ENCODE peak calls at places on chromosomes 16 and 17, in ten cellular contexts. J is stimulated activated CD4-positive, alpha-beta T cell treated with anti-CD3 and anti-CD28 coated beads, TNF-alpha, amount 100 ng/mL, for 4 hours; F is T-helper 9 cell; O is AG08395; P is effector memory CD4-positive, alpha-beta T cell; W is A172; S is DMS53; U is tibial nerve; C is kidney epithelial cell; E is EL. L is an unnamed sample.

GRCh38 chr16:47037396-47037745 is 63.9 kb upstream of the DNAJA2 start:
- DNase-seq in J (no peak), F (peak), O (peak), P (no peak), W (no peak), S (peak), U (no peak), C (no peak), E (no peak), L (peak)

GRCh38 chr16:3187798-3188674 is at the start of gene OR1F1:
- DNase-seq in J (no peak), F (peak), O (peak), P (peak), W (peak), S (peak), U (no peak), C (no peak), E (peak), L (peak)

GRCh38 chr17:77872199-77872598 is 86.3 kb upstream of the TNRC6C start:
- DNase-seq in J (no peak), F (peak), O (no peak), P (no peak), W (no peak), S (no peak), U (no peak), C (no peak), E (no peak), L (no peak)

GRCh38 chr16:54493076-54493475 is 206.5 kb upstream of the IRX3 start:
- DNase-seq in J (no peak), F (no peak), O (peak), P (no peak), W (peak), S (no peak), U (no peak), C (no peak), E (peak), L (peak)

GRCh38 chr16:77336637-77337036 is 98.2 kb downstream of the ADAMTS18 start:
- DNase-seq in J (no peak), F (no peak), O (no peak), P (no peak), W (no peak), S (no peak), U (no peak), C (no peak), E (no peak), L (peak)

GRCh38 chr16:14618566-14618965 is 11.5 kb downstream of the PARN start:
- DNase-seq in J (no peak), F (no peak), O (no peak), P (no peak), W (no peak), S (no peak), U (no peak), C (no peak), E (no peak), L (no peak)

GRCh38 chr16:8931864-8932263 is 31.8 kb downstream of the USP7 start:
- DNase-seq in J (no peak), F (peak), O (peak), P (no peak), W (peak), S (no peak), U (no peak), C (no peak), E (peak), L (peak)

GRCh38 chr16:86472366-86472765 is 38.0 kb upstream of the FOXF1 start:
- DNase-seq in J (no peak), F (no peak), O (no peak), P (no peak), W (no peak), S (no peak), U (no peak), C (no peak), E (no peak), L (no peak)

GRCh38 chr16:87949071-87949744 is 2.0 kb upstream of the BANP start:
- DNase-seq in J (no peak), F (no peak), O (no peak), P (no peak), W (no peak), S (peak), U (no peak), C (no peak), E (no peak), L (no peak)

GRCh38 chr17:80720624-80721577 is 176.3 kb downstream of the RPTOR start:
- DNase-seq in J (peak), F (peak), O (no peak), P (peak), W (peak), S (peak), U (no peak), C (peak), E (no peak), L (no peak)

GRCh38 chr17:27609606-27610303 is 21.2 kb upstream of the LGALS9 start:
- DNase-seq in J (no peak), F (no peak), O (peak), P (no peak), W (peak), S (peak), U (no peak), C (no peak), E (peak), L (peak)

GRCh38 chr16:74936902-74937560 is 47.9 kb downstream of the WDR59 start:
- DNase-seq in J (no peak), F (no peak), O (peak), P (no peak), W (peak), S (no peak), U (no peak), C (peak), E (peak), L (peak)

GRCh38 chr17:50057521-50057991 is 1.6 kb downstream of the ITGA3 start:
- DNase-seq in J (no peak), F (no peak), O (no peak), P (no peak), W (peak), S (no peak), U (no peak), C (no peak), E (no peak), L (no peak)

GRCh38 chr17:66190738-66191606 is 961 bp downstream of the CEP112 start:
- DNase-seq in J (no peak), F (no peak), O (peak), P (no peak), W (peak), S (peak), U (no peak), C (no peak), E (peak), L (peak)

GRCh38 chr16:87895641-87896141 is 26.4 kb upstream of the SLC7A5 start:
- DNase-seq in J (peak), F (peak), O (peak), P (peak), W (peak), S (no peak), U (no peak), C (no peak), E (peak), L (peak)

GRCh38 chr17:50111687-50112655 is 16.8 kb downstream of the PDK2 start:
- DNase-seq in J (no peak), F (no peak), O (no peak), P (no peak), W (no peak), S (peak), U (no peak), C (no peak), E (no peak), L (no peak)

GRCh38 chr16:85141491-85142128 is 29.3 kb upstream of the CIBAR2 start:
- DNase-seq in J (no peak), F (no peak), O (no peak), P (no peak), W (no peak), S (no peak), U (no peak), C (no peak), E (no peak), L (no peak)

GRCh38 chr17:17567631-17568030 is 23.9 kb downstream of the PEMT start:
- DNase-seq in J (no peak), F (no peak), O (no peak), P (no peak), W (no peak), S (no peak), U (no peak), C (no peak), E (no peak), L (peak)

GRCh38 chr16:9820481-9821246 is 361.6 kb downstream of the GRIN2A start:
- DNase-seq in J (no peak), F (no peak), O (no peak), P (no peak), W (no peak), S (no peak), U (no peak), C (no peak), E (no peak), L (no peak)

GRCh38 chr17:74807925-74808324 is 31.8 kb upstream of the NAT9 start:
- DNase-seq in J (no peak), F (no peak), O (no peak), P (no peak), W (no peak), S (no peak), U (no peak), C (no peak), E (no peak), L (peak)

GRCh38 chr17:68260051-68260762 is 12.4 kb downstream of the AMZ2 start:
- DNase-seq in J (no peak), F (no peak), O (no peak), P (no peak), W (no peak), S (no peak), U (no peak), C (no peak), E (no peak), L (no peak)

GRCh38 chr17:81365601-81366585 is 29.4 kb upstream of the BAHCC1 start:
- DNase-seq in J (no peak), F (no peak), O (no peak), P (no peak), W (peak), S (peak), U (no peak), C (peak), E (no peak), L (peak)

GRCh38 chr17:75146597-75146996 is 7.7 kb downstream of the JPT1 start:
- DNase-seq in J (no peak), F (no peak), O (no peak), P (no peak), W (no peak), S (no peak), U (no peak), C (no peak), E (no peak), L (no peak)

GRCh38 chr17:48194097-48194550 is 86.6 kb downstream of the SNX11 start:
- DNase-seq in J (no peak), F (no peak), O (peak), P (no peak), W (peak), S (peak), U (no peak), C (peak), E (peak), L (peak)

GRCh38 chr17:51166198-51166986 is at the start of gene NME2:
- DNase-seq in J (peak), F (peak), O (peak), P (peak), W (peak), S (peak), U (peak), C (peak), E (peak), L (peak)

GRCh38 chr16:66135376-66135775 is 231.1 kb upstream of the CDH5 start:
- DNase-seq in J (no peak), F (no peak), O (peak), P (no peak), W (no peak), S (no peak), U (peak), C (no peak), E (no peak), L (peak)

GRCh38 chr16:78783570-78784079 is 684.2 kb downstream of the WWOX start:
- DNase-seq in J (no peak), F (no peak), O (no peak), P (no peak), W (no peak), S (no peak), U (no peak), C (no peak), E (no peak), L (no peak)

GRCh38 chr16:52408197-52408845 is 138.6 kb downstream of the TOX3 start:
- DNase-seq in J (no peak), F (no peak), O (no peak), P (no peak), W (no peak), S (peak), U (no peak), C (no peak), E (no peak), L (no peak)

GRCh38 chr17:72976971-72977767 is 115.3 kb downstream of the SLC39A11 start:
- DNase-seq in J (no peak), F (no peak), O (peak), P (no peak), W (peak), S (no peak), U (peak), C (peak), E (peak), L (peak)

GRCh38 chr17:59963738-59964454 is 644 bp downstream of the RNFT1 start:
- DNase-seq in J (peak), F (peak), O (peak), P (peak), W (peak), S (peak), U (no peak), C (peak), E (peak), L (peak)

GRCh38 chr17:44788139-44788538 is 29.4 kb downstream of the ADAM11 start:
- DNase-seq in J (no peak), F (no peak), O (no peak), P (no peak), W (peak), S (no peak), U (no peak), C (no peak), E (no peak), L (no peak)

GRCh38 chr16:69241911-69242310 is 54.9 kb downstream of the SNTB2 start:
- DNase-seq in J (no peak), F (no peak), O (no peak), P (no peak), W (no peak), S (no peak), U (no peak), C (no peak), E (no peak), L (no peak)

GRCh38 chr17:336110-337021 is 16.2 kb downstream of the RPH3AL start:
- DNase-seq in J (no peak), F (no peak), O (peak), P (no peak), W (no peak), S (peak), U (peak), C (no peak), E (no peak), L (no peak)

GRCh38 chr16:75343311-75343710 is 90.0 kb downstream of the CFDP1 start:
- DNase-seq in J (no peak), F (no peak), O (no peak), P (no peak), W (no peak), S (no peak), U (no peak), C (no peak), E (peak), L (no peak)

GRCh38 chr17:75638893-75639292 is 5.7 kb downstream of the SMIM5 start:
- DNase-seq in J (no peak), F (no peak), O (no peak), P (no peak), W (no peak), S (no peak), U (no peak), C (no peak), E (no peak), L (no peak)

GRCh38 chr17:43906951-43907424 is 348 bp downstream of the MPP2 start:
- DNase-seq in J (no peak), F (peak), O (no peak), P (no peak), W (no peak), S (no peak), U (no peak), C (no peak), E (no peak), L (no peak)

GRCh38 chr17:4043862-4044261 is 79.6 kb upstream of the ATP2A3 start:
- DNase-seq in J (peak), F (peak), O (no peak), P (peak), W (no peak), S (no peak), U (no peak), C (no peak), E (no peak), L (no peak)

GRCh38 chr17:32015245-32016013 is 8.2 kb downstream of the LRRC37B start:
- DNase-seq in J (no peak), F (no peak), O (no peak), P (no peak), W (no peak), S (peak), U (no peak), C (no peak), E (no peak), L (peak)

GRCh38 chr17:28041844-28042656 is 427 bp upstream of the NLK start:
- DNase-seq in J (no peak), F (no peak), O (no peak), P (no peak), W (peak), S (peak), U (no peak), C (no peak), E (no peak), L (no peak)